ENCODE peak calls at places on chromosomes 12 and 14, in five cellular contexts. One of them, this sample, is unnamed.

GRCh38 chr14:51395361-51395849 is 155.4 kb downstream of the TMX1 start:
- DNase-seq in kidney: peak
- DNase-seq in OCI-LY7: no peak
- DNase-seq in suprapubic skin: peak
- DNase-seq in IMR-90: peak
- DNase-seq in this sample: no peak

GRCh38 chr14:96710060-96710636 is 87.0 kb upstream of the VRK1 start:
- DNase-seq in kidney: no peak
- DNase-seq in OCI-LY7: no peak
- DNase-seq in suprapubic skin: no peak
- DNase-seq in IMR-90: no peak
- DNase-seq in this sample: no peak

GRCh38 chr12:65940744-65941143 is 116.5 kb downstream of the HMGA2 start:
- DNase-seq in kidney: no peak
- DNase-seq in OCI-LY7: no peak
- DNase-seq in suprapubic skin: no peak
- DNase-seq in IMR-90: no peak
- DNase-seq in this sample: no peak

GRCh38 chr12:116880817-116881324 is 370 bp downstream of the HRK start:
- DNase-seq in kidney: peak
- DNase-seq in OCI-LY7: peak
- DNase-seq in suprapubic skin: no peak
- DNase-seq in IMR-90: peak
- DNase-seq in this sample: no peak

GRCh38 chr14:54470701-54471100 is 18.1 kb downstream of the GMFB start:
- DNase-seq in kidney: no peak
- DNase-seq in OCI-LY7: no peak
- DNase-seq in suprapubic skin: no peak
- DNase-seq in IMR-90: no peak
- DNase-seq in this sample: no peak

GRCh38 chr14:75969126-75969525 is 12.7 kb downstream of the TGFB3 start:
- DNase-seq in kidney: no peak
- DNase-seq in OCI-LY7: no peak
- DNase-seq in suprapubic skin: no peak
- DNase-seq in IMR-90: no peak
- DNase-seq in this sample: no peak

GRCh38 chr12:46187023-46187422 is 81.8 kb downstream of the SLC38A1 start:
- DNase-seq in kidney: no peak
- DNase-seq in OCI-LY7: no peak
- DNase-seq in suprapubic skin: no peak
- DNase-seq in IMR-90: peak
- DNase-seq in this sample: peak

GRCh38 chr14:101174980-101175606 is 271.6 kb upstream of the RTL1 start:
- DNase-seq in kidney: no peak
- DNase-seq in OCI-LY7: no peak
- DNase-seq in suprapubic skin: peak
- DNase-seq in IMR-90: no peak
- DNase-seq in this sample: no peak

GRCh38 chr12:69897744-69898143 is 72.7 kb downstream of the MYRFL start:
- DNase-seq in kidney: no peak
- DNase-seq in OCI-LY7: no peak
- DNase-seq in suprapubic skin: no peak
- DNase-seq in IMR-90: peak
- DNase-seq in this sample: no peak

GRCh38 chr14:69797573-69798338 is 715 bp upstream of the SLC10A1 start:
- DNase-seq in kidney: no peak
- DNase-seq in OCI-LY7: no peak
- DNase-seq in suprapubic skin: no peak
- DNase-seq in IMR-90: no peak
- DNase-seq in this sample: no peak

GRCh38 chr12:48998497-48999353 is 450 bp downstream of the DDN start:
- DNase-seq in kidney: no peak
- DNase-seq in OCI-LY7: no peak
- DNase-seq in suprapubic skin: no peak
- DNase-seq in IMR-90: peak
- DNase-seq in this sample: no peak
- H3K4me3 ChIP-seq in kidney: peak
- H3K4me3 ChIP-seq in OCI-LY7: peak
- H3K4me3 ChIP-seq in suprapubic skin: peak
- H3K4me3 ChIP-seq in IMR-90: peak
- H3K4me3 ChIP-seq in this sample: peak

GRCh38 chr12:19846561-19846960 is 407.3 kb downstream of the AEBP2 start:
- DNase-seq in kidney: no peak
- DNase-seq in OCI-LY7: no peak
- DNase-seq in suprapubic skin: no peak
- DNase-seq in IMR-90: peak
- DNase-seq in this sample: no peak
- H3K27ac ChIP-seq in kidney: peak
- H3K27ac ChIP-seq in OCI-LY7: no peak
- H3K27ac ChIP-seq in suprapubic skin: no peak
- H3K27ac ChIP-seq in IMR-90: no peak
- H3K27ac ChIP-seq in this sample: no peak

GRCh38 chr14:91414475-91415342 is 2.9 kb downstream of the CCDC88C start:
- DNase-seq in kidney: no peak
- DNase-seq in OCI-LY7: no peak
- DNase-seq in suprapubic skin: no peak
- DNase-seq in IMR-90: no peak
- DNase-seq in this sample: no peak
- H3K4me3 ChIP-seq in kidney: no peak
- H3K4me3 ChIP-seq in OCI-LY7: peak
- H3K4me3 ChIP-seq in suprapubic skin: no peak
- H3K4me3 ChIP-seq in IMR-90: no peak
- H3K4me3 ChIP-seq in this sample: no peak

GRCh38 chr14:99579077-99579836 is 24.8 kb downstream of the CCDC85C start:
- DNase-seq in kidney: peak
- DNase-seq in OCI-LY7: no peak
- DNase-seq in suprapubic skin: no peak
- DNase-seq in IMR-90: no peak
- DNase-seq in this sample: no peak
- H3K27ac ChIP-seq in kidney: peak
- H3K27ac ChIP-seq in OCI-LY7: no peak
- H3K27ac ChIP-seq in suprapubic skin: peak
- H3K27ac ChIP-seq in IMR-90: peak
- H3K27ac ChIP-seq in this sample: no peak

DNA sequence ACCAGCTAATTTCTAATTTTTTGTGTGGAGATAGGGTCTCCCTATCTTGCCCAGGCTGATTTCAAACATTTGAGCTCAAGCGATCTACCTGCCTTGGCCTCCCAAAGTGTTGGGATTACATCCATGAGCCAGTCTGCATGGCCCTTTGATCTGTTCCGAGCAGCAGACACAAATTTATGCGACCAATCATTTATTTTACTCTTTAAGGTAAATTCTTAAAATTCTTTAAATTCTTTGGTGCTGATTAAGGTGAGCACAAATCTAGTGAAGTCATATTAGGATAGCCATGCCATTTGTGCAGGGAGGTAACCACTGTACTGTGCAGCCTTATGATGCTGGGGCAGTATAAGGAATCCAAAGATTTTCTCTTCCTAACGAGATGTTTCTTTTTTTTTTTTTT is 135.7 kb downstream of the SRGAP1 start:
- DNase-seq in kidney: no peak
- DNase-seq in OCI-LY7: no peak
- DNase-seq in suprapubic skin: no peak
- DNase-seq in IMR-90: no peak
- DNase-seq in this sample: no peak
- H3K4me3 ChIP-seq in kidney: no peak
- H3K4me3 ChIP-seq in OCI-LY7: no peak
- H3K4me3 ChIP-seq in suprapubic skin: no peak
- H3K4me3 ChIP-seq in IMR-90: no peak
- H3K4me3 ChIP-seq in this sample: no peak

DNA sequence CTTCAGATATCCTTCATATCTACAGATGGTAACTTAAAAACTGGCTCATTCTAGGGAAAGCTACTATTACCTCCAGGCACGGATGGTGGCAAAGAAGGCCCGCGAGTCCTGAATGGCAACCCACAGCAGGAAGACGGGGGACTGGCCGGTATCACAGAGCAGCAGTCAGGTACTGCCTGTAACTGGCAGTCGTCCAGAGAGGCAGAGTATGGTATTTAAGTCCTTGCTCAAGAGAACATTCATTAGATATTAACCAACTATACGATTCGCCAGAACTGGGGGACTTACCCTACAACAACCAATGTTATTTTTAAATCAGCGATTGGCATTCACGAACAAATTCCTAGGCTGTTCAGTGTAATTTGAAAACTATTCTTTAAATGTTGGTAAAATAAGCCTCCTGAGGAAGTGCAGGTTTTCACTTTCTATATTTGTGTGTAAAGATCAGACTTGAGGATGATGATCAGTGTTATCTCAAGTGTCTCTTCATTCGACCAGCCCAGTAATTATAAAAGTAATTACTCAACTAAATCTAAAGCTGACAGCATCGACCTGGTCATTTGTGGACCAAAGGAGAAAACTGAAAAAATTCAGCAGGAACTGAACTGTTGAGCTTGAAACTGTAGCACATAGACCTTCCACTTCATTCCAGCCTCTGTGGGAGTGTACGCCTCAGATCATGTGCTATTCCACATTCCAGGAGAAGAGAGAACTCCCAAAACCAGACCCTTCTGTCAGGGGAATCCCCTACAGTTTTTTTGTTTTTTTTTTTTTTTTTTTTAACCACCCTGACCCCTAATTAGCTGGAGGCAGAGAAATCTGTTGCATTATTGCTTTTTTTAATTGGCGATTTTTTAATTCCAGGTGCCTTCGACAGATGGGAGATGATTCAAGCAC is 75.6 kb downstream of the ESR2 start:
- DNase-seq in kidney: no peak
- DNase-seq in OCI-LY7: no peak
- DNase-seq in suprapubic skin: no peak
- DNase-seq in IMR-90: no peak
- DNase-seq in this sample: no peak
- H3K27ac ChIP-seq in kidney: peak
- H3K27ac ChIP-seq in OCI-LY7: peak
- H3K27ac ChIP-seq in suprapubic skin: no peak
- H3K27ac ChIP-seq in IMR-90: no peak
- H3K27ac ChIP-seq in this sample: no peak

GRCh38 chr14:77123381-77124344 is 17.9 kb downstream of the ZDHHC22 start:
- DNase-seq in kidney: peak
- DNase-seq in OCI-LY7: peak
- DNase-seq in suprapubic skin: peak
- DNase-seq in IMR-90: no peak
- DNase-seq in this sample: no peak
- H3K4me3 ChIP-seq in kidney: no peak
- H3K4me3 ChIP-seq in OCI-LY7: peak
- H3K4me3 ChIP-seq in suprapubic skin: peak
- H3K4me3 ChIP-seq in IMR-90: no peak
- H3K4me3 ChIP-seq in this sample: no peak

GRCh38 chr12:119180380-119181040 is 1.8 kb downstream of the HSPB8 start:
- DNase-seq in kidney: no peak
- DNase-seq in OCI-LY7: no peak
- DNase-seq in suprapubic skin: no peak
- DNase-seq in IMR-90: peak
- DNase-seq in this sample: no peak

GRCh38 chr12:119181202-119181601 is 2.5 kb downstream of the HSPB8 start:
- DNase-seq in kidney: no peak
- DNase-seq in OCI-LY7: no peak
- DNase-seq in suprapubic skin: no peak
- DNase-seq in IMR-90: no peak
- DNase-seq in this sample: no peak

GRCh38 chr12:119182701-119183493 is 4.2 kb downstream of the HSPB8 start:
- DNase-seq in kidney: no peak
- DNase-seq in OCI-LY7: no peak
- DNase-seq in suprapubic skin: no peak
- DNase-seq in IMR-90: peak
- DNase-seq in this sample: no peak

GRCh38 chr12:119183942-119184695 is 5.4 kb downstream of the HSPB8 start:
- DNase-seq in kidney: no peak
- DNase-seq in OCI-LY7: no peak
- DNase-seq in suprapubic skin: no peak
- DNase-seq in IMR-90: no peak
- DNase-seq in this sample: no peak

DNA sequence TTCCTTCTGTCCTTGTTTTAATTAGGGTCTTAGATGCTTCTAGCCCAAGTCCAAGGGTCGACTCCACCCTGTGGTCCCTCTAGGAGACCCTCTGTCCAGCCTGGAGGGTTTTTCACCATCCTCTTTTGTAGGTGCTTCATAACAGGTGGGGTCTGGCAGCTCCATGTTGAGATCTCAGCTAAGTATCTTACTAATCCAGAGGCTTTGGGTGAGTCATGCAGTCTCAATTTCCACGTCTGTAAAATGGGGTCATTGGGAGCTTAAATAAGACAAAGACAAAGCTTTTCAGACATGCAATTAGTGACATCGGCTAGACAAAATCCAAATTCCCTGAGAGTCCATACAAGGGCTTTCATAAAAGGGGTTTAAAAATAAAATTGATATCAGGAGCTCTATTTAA is 3.2 kb downstream of the HSPB8 start:
- DNase-seq in kidney: no peak
- DNase-seq in OCI-LY7: no peak
- DNase-seq in suprapubic skin: no peak
- DNase-seq in IMR-90: no peak
- DNase-seq in this sample: no peak
- H3K27ac ChIP-seq in kidney: peak
- H3K27ac ChIP-seq in OCI-LY7: no peak
- H3K27ac ChIP-seq in suprapubic skin: peak
- H3K27ac ChIP-seq in IMR-90: no peak
- H3K27ac ChIP-seq in this sample: peak

GRCh38 chr12:78385541-78385940 is 479.0 kb upstream of the SYT1 start:
- DNase-seq in kidney: no peak
- DNase-seq in OCI-LY7: no peak
- DNase-seq in suprapubic skin: no peak
- DNase-seq in IMR-90: peak
- DNase-seq in this sample: no peak
- H3K4me3 ChIP-seq in kidney: no peak
- H3K4me3 ChIP-seq in OCI-LY7: no peak
- H3K4me3 ChIP-seq in suprapubic skin: no peak
- H3K4me3 ChIP-seq in IMR-90: no peak
- H3K4me3 ChIP-seq in this sample: no peak